ENCODE peak calls at places on chromosomes 5 and 9, in eight cellular contexts. B is germinal center; V is mesenteric fat pad; M is EL; T is aorta; D is astrocyte of the spinal cord; J is activated gamma-delta T cell treated with anti-CD3 and anti-CD28 coated beads, Interleukin-2, amount 50 U/mL, for 16 hours; A is stimulated activated CD4-positive, alpha-beta T cell treated with anti-CD3 and anti-CD28 coated beads, Interleukin-15, amount 100 ng/mL, for 1 hour. O is an unnamed sample.

GRCh38 chr9:133945314-133945975 is 46.7 kb downstream of the VAV2 start:
- DNase-seq in D (no peak), T (peak), M (no peak), B (peak), A (no peak), J (no peak), V (no peak), O (no peak)

GRCh38 chr5:126516133-126516532 is 78.9 kb downstream of the ALDH7A1 start:
- DNase-seq in A (no peak), D (peak), V (no peak), T (no peak), B (no peak), M (peak), J (no peak), O (peak)

GRCh38 chr5:136811551-136811950 is 446.2 kb upstream of the TRPC7 start:
- DNase-seq in J (no peak), T (no peak), V (no peak), M (peak), D (peak), A (no peak), B (no peak), O (peak)

GRCh38 chr9:128636024-128636390 is 20.6 kb downstream of the DYNC2I2 start:
- DNase-seq in B (no peak), M (peak), J (no peak), A (no peak), D (no peak), V (no peak), T (no peak), O (peak)

GRCh38 chr5:157648275-157648990 is 3.8 kb downstream of the SOX30 start:
- DNase-seq in M (no peak), A (no peak), T (no peak), V (no peak), B (no peak), J (no peak), D (peak), O (peak)

GRCh38 chr5:54663876-54664275 is 146.3 kb downstream of the SNX18 start:
- DNase-seq in A (no peak), M (peak), D (peak), B (no peak), V (no peak), T (peak), J (no peak), O (peak)

GRCh38 chr9:136170291-136170901 is 34.5 kb downstream of the LHX3 start:
- DNase-seq in A (peak), J (peak), B (peak), M (peak), V (no peak), D (no peak), T (no peak), O (peak)

GRCh38 chr9:77885104-77885672 is 146.4 kb downstream of the GNAQ start:
- DNase-seq in B (no peak), J (no peak), A (no peak), M (no peak), V (no peak), D (peak), T (no peak), O (no peak)

GRCh38 chr9:21615018-21615417 is 132.9 kb upstream of the IFNE start:
- DNase-seq in D (no peak), A (no peak), J (no peak), T (no peak), M (no peak), B (no peak), V (no peak), O (no peak)

GRCh38 chr5:14342306-14342705 is 199.2 kb downstream of the TRIO start:
- DNase-seq in D (no peak), B (peak), V (no peak), J (no peak), T (no peak), M (peak), A (no peak), O (peak)

GRCh38 chr5:116075117-116075910 is 9.5 kb upstream of the COMMD10 start:
- DNase-seq in D (peak), V (no peak), B (peak), M (no peak), T (no peak), J (no peak), A (no peak), O (peak)

GRCh38 chr5:168613396-168613795 is 34.2 kb upstream of the PANK3 start:
- DNase-seq in T (no peak), M (no peak), D (no peak), A (no peak), J (no peak), B (no peak), V (no peak), O (no peak)

GRCh38 chr9:14097666-14098065 is 216.3 kb downstream of the NFIB start:
- DNase-seq in B (no peak), V (no peak), M (no peak), D (peak), A (no peak), T (no peak), J (no peak), O (no peak)

GRCh38 chr9:37787059-37787458 is 2.2 kb upstream of the EXOSC3 start:
- DNase-seq in T (peak), A (no peak), M (no peak), V (no peak), J (no peak), D (no peak), B (peak), O (no peak)

GRCh38 chr5:2149196-2149541 is 266.4 kb upstream of the IRX4 start:
- DNase-seq in M (no peak), A (no peak), J (no peak), V (no peak), B (no peak), D (no peak), T (no peak), O (no peak)

GRCh38 chr5:158722940-158723339 is 376.8 kb downstream of the EBF1 start:
- DNase-seq in A (no peak), B (no peak), J (no peak), M (no peak), T (no peak), V (no peak), D (no peak), O (no peak)

GRCh38 chr9:36980148-36980974 is 53.7 kb downstream of the PAX5 start:
- DNase-seq in V (peak), T (no peak), B (no peak), A (no peak), M (no peak), D (no peak), J (no peak), O (peak)

GRCh38 chr5:129639331-129639730 is 108.6 kb upstream of the MINAR2 start:
- DNase-seq in M (no peak), D (no peak), V (no peak), T (no peak), B (no peak), J (no peak), A (no peak), O (no peak)

GRCh38 chr9:125886365-125886764 is 139.2 kb downstream of the PBX3 start:
- DNase-seq in J (no peak), B (no peak), M (no peak), A (no peak), V (no peak), T (no peak), D (no peak), O (no peak)

GRCh38 chr5:144485540-144485939 is 314.9 kb downstream of the KCTD16 start:
- DNase-seq in T (no peak), J (no peak), M (no peak), D (no peak), A (no peak), B (no peak), V (no peak), O (no peak)

GRCh38 chr5:54611290-54611951 is 93.9 kb downstream of the SNX18 start:
- DNase-seq in J (no peak), T (no peak), V (no peak), A (no peak), D (no peak), B (no peak), M (peak), O (no peak)

GRCh38 chr9:69573666-69574456 is 98.3 kb downstream of the APBA1 start:
- DNase-seq in B (no peak), M (peak), V (no peak), D (peak), A (no peak), J (no peak), T (no peak), O (peak)

GRCh38 chr9:2461886-2462285 is 159.7 kb upstream of the VLDLR start:
- DNase-seq in M (no peak), B (no peak), J (no peak), V (no peak), D (peak), T (no peak), A (no peak), O (peak)

GRCh38 chr5:19734706-19735240 is 253.2 kb downstream of the CDH18 start:
- DNase-seq in D (no peak), T (no peak), V (no peak), A (no peak), M (no peak), B (no peak), J (no peak), O (no peak)

GRCh38 chr5:39447968-39448367 is 23.2 kb upstream of the DAB2 start:
- DNase-seq in V (no peak), J (no peak), B (no peak), M (no peak), D (peak), T (no peak), A (no peak), O (no peak)

GRCh38 chr5:139710370-139711066 is 62.4 kb downstream of the CXXC5 start:
- DNase-seq in D (peak), T (peak), M (peak), B (peak), A (no peak), V (no peak), J (peak), O (peak)

GRCh38 chr9:75063556-75064305 is 24.2 kb downstream of the NMRK1 start:
- DNase-seq in J (no peak), B (no peak), D (peak), M (peak), V (no peak), T (no peak), A (no peak), O (peak)

GRCh38 chr5:122192883-122193496 is 63.6 kb downstream of the ZNF474 start:
- DNase-seq in V (no peak), A (no peak), T (no peak), D (peak), B (peak), M (peak), J (no peak), O (peak)

GRCh38 chr9:101470929-101471328 is 35.4 kb upstream of the ALDOB start:
- DNase-seq in T (no peak), M (no peak), V (no peak), J (no peak), D (no peak), B (no peak), A (no peak), O (no peak)

GRCh38 chr9:108654566-108654965 is 201.2 kb downstream of the ACTL7B start:
- DNase-seq in D (no peak), B (no peak), M (peak), J (no peak), T (no peak), A (no peak), V (no peak), O (no peak)